ENCODE peak calls at places on chromosomes 5 and 9, in five cellular contexts. One of them, this sample, is unnamed.

GRCh38 chr9:78559449-78559885 is 262.5 kb downstream of the PSAT1 start:
- DNase-seq in ovary: no peak
- DNase-seq in pancreas: no peak
- DNase-seq in stomach: no peak
- DNase-seq in RWPE1: no peak
- DNase-seq in this sample: no peak

GRCh38 chr9:110578896-110579752 is at the start of gene SVEP1:
- DNase-seq in pancreas: peak
- DNase-seq in ovary: peak
- DNase-seq in stomach: no peak
- DNase-seq in RWPE1: peak
- DNase-seq in this sample: peak

GRCh38 chr5:144156767-144157171 is 13.7 kb downstream of the YIPF5 start:
- DNase-seq in pancreas: no peak
- DNase-seq in RWPE1: no peak
- DNase-seq in ovary: no peak
- DNase-seq in stomach: no peak
- DNase-seq in this sample: no peak

GRCh38 chr9:108083160-108083559 is 593.6 kb upstream of the KLF4 start:
- DNase-seq in RWPE1: no peak
- DNase-seq in pancreas: no peak
- DNase-seq in ovary: no peak
- DNase-seq in stomach: no peak
- DNase-seq in this sample: no peak

GRCh38 chr5:133321833-133322420 is 270.1 kb downstream of the HSPA4 start:
- DNase-seq in ovary: no peak
- DNase-seq in pancreas: no peak
- DNase-seq in RWPE1: no peak
- DNase-seq in stomach: no peak
- DNase-seq in this sample: no peak

GRCh38 chr5:129063483-129064136 is 30.9 kb upstream of the ISOC1 start:
- DNase-seq in stomach: no peak
- DNase-seq in RWPE1: no peak
- DNase-seq in ovary: no peak
- DNase-seq in pancreas: no peak
- DNase-seq in this sample: peak

GRCh38 chr9:114409103-114409780 is 21.5 kb upstream of the AKNA start:
- DNase-seq in pancreas: no peak
- DNase-seq in RWPE1: no peak
- DNase-seq in ovary: no peak
- DNase-seq in stomach: no peak
- DNase-seq in this sample: no peak

GRCh38 chr9:31820426-31820825 is 564.0 kb upstream of the ACO1 start:
- DNase-seq in pancreas: no peak
- DNase-seq in stomach: no peak
- DNase-seq in RWPE1: no peak
- DNase-seq in ovary: no peak
- DNase-seq in this sample: no peak

GRCh38 chr5:78753093-78753531 is 104.5 kb upstream of the LHFPL2 start:
- DNase-seq in ovary: no peak
- DNase-seq in stomach: no peak
- DNase-seq in pancreas: no peak
- DNase-seq in RWPE1: no peak
- DNase-seq in this sample: no peak

GRCh38 chr9:38276751-38277439 is 115.6 kb upstream of the ALDH1B1 start:
- DNase-seq in stomach: no peak
- DNase-seq in pancreas: no peak
- DNase-seq in RWPE1: no peak
- DNase-seq in ovary: no peak
- DNase-seq in this sample: no peak

GRCh38 chr9:115691097-115691496 is 462.5 kb upstream of the PAPPA start:
- DNase-seq in ovary: no peak
- DNase-seq in stomach: no peak
- DNase-seq in RWPE1: peak
- DNase-seq in pancreas: no peak
- DNase-seq in this sample: peak

GRCh38 chr5:179279347-179280094 is 65.7 kb downstream of the ADAMTS2 start:
- DNase-seq in ovary: no peak
- DNase-seq in stomach: no peak
- DNase-seq in RWPE1: no peak
- DNase-seq in pancreas: no peak
- DNase-seq in this sample: no peak

GRCh38 chr5:177410575-177410974 is 1.2 kb upstream of the F12 start:
- DNase-seq in ovary: no peak
- DNase-seq in pancreas: no peak
- DNase-seq in RWPE1: no peak
- DNase-seq in stomach: no peak
- DNase-seq in this sample: no peak

GRCh38 chr5:98201006-98201620 is 572.4 kb upstream of the RGMB start:
- DNase-seq in pancreas: no peak
- DNase-seq in ovary: no peak
- DNase-seq in stomach: no peak
- DNase-seq in RWPE1: no peak
- DNase-seq in this sample: no peak

GRCh38 chr9:130354806-130355205 is 89.2 kb downstream of the HMCN2 start:
- DNase-seq in stomach: no peak
- DNase-seq in pancreas: no peak
- DNase-seq in ovary: no peak
- DNase-seq in RWPE1: no peak
- DNase-seq in this sample: no peak

GRCh38 chr5:1835431-1835830 is 34.2 kb downstream of the NDUFS6 start:
- DNase-seq in RWPE1: no peak
- DNase-seq in pancreas: no peak
- DNase-seq in stomach: no peak
- DNase-seq in ovary: no peak
- DNase-seq in this sample: no peak

DNA sequence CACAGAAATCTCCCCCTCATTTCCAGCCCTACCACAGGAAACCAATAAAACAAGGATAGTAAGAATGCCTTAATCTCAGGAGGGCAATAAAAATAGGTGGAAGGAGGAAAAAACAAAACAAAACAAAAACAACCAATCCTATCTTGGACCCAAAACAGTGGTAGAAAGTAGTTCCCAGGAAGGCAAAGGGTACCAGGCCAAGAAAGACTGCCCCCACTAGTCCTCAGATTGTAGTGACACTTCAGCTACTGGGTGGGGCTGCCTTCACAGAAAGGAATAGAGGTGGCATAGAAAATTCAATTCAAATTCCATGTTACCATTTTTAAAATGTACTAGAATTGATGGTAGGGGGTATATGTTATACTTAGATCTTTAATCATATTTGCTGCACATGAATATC is 59.3 kb downstream of the DPYSL3 start:
- DNase-seq in pancreas: no peak
- DNase-seq in RWPE1: no peak
- DNase-seq in stomach: no peak
- DNase-seq in ovary: no peak
- DNase-seq in this sample: no peak
- TF ChIP-seq CTCF in pancreas: no peak
- TF ChIP-seq CTCF in RWPE1: no peak
- TF ChIP-seq CTCF in stomach: no peak
- TF ChIP-seq CTCF in ovary: no peak
- TF ChIP-seq CTCF in this sample: no peak

GRCh38 chr5:67058998-67059746 is 137.4 kb downstream of the CD180 start:
- DNase-seq in pancreas: no peak
- DNase-seq in RWPE1: no peak
- DNase-seq in stomach: no peak
- DNase-seq in ovary: no peak
- DNase-seq in this sample: no peak
- H3K27ac ChIP-seq in pancreas: no peak
- H3K27ac ChIP-seq in RWPE1: peak
- H3K27ac ChIP-seq in stomach: no peak
- H3K27ac ChIP-seq in ovary: no peak
- H3K27ac ChIP-seq in this sample: peak

DNA sequence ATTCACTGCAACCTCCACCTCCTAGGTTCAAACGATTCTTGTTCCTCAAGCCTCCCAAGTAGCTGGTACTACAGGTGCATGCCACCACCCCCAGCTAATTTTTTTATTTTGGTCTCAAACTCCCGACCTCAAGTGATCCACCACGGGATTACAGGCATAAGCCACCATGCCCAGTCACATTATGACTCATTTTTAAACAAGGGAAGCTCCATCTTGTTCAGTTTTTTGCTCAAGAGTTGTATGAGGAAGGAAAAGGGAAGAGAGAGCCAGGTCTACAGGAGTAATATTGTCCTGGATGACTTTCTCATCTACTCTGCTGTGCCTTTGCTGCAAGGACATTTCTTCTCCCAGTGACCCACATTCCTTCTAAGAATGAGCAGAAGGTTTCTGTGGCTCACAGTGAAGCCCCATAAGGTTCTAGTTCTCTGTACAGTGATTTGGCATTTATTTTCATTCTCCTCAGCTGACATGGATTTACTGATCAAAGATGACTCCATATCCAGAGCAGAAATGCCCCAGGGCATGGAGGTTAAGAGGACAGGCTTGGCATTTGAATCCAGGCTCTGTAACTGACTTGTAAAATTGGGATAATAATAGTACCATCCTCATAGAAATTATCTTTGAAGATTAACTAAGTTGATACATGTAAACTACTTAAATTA is 153.5 kb downstream of the CDH6 start:
- DNase-seq in ovary: no peak
- DNase-seq in pancreas: no peak
- DNase-seq in RWPE1: no peak
- DNase-seq in stomach: no peak
- DNase-seq in this sample: no peak
- TF ChIP-seq CTCF in ovary: no peak
- TF ChIP-seq CTCF in pancreas: no peak
- TF ChIP-seq CTCF in RWPE1: no peak
- TF ChIP-seq CTCF in stomach: no peak
- TF ChIP-seq CTCF in this sample: no peak

GRCh38 chr5:10626473-10627013 is 62.7 kb downstream of the ANKRD33B start:
- DNase-seq in stomach: no peak
- DNase-seq in ovary: no peak
- DNase-seq in pancreas: no peak
- DNase-seq in RWPE1: no peak
- DNase-seq in this sample: no peak
- H3K27ac ChIP-seq in stomach: peak
- H3K27ac ChIP-seq in ovary: no peak
- H3K27ac ChIP-seq in pancreas: no peak
- H3K27ac ChIP-seq in RWPE1: peak
- H3K27ac ChIP-seq in this sample: peak

GRCh38 chr9:127393680-127394079 is 3.3 kb upstream of the SLC2A8 start:
- DNase-seq in stomach: no peak
- DNase-seq in ovary: no peak
- DNase-seq in RWPE1: no peak
- DNase-seq in pancreas: no peak
- DNase-seq in this sample: no peak
- TF ChIP-seq CTCF in stomach: no peak
- TF ChIP-seq CTCF in ovary: no peak
- TF ChIP-seq CTCF in RWPE1: no peak
- TF ChIP-seq CTCF in pancreas: no peak
- TF ChIP-seq CTCF in this sample: peak

GRCh38 chr9:87713990-87714335 is 12.0 kb upstream of the CTSL start:
- DNase-seq in RWPE1: no peak
- DNase-seq in stomach: no peak
- DNase-seq in pancreas: no peak
- DNase-seq in ovary: no peak
- DNase-seq in this sample: no peak

GRCh38 chr9:87712801-87713277 is 13.1 kb upstream of the CTSL start:
- DNase-seq in stomach: no peak
- DNase-seq in pancreas: no peak
- DNase-seq in ovary: no peak
- DNase-seq in RWPE1: no peak
- DNase-seq in this sample: no peak

GRCh38 chr9:87713278-87713989 is 12.5 kb upstream of the CTSL start:
- DNase-seq in ovary: peak
- DNase-seq in RWPE1: peak
- DNase-seq in pancreas: peak
- DNase-seq in stomach: peak
- DNase-seq in this sample: no peak

GRCh38 chr9:87716141-87716540 is 9.8 kb upstream of the CTSL start:
- DNase-seq in RWPE1: no peak
- DNase-seq in ovary: no peak
- DNase-seq in pancreas: no peak
- DNase-seq in stomach: no peak
- DNase-seq in this sample: no peak

DNA sequence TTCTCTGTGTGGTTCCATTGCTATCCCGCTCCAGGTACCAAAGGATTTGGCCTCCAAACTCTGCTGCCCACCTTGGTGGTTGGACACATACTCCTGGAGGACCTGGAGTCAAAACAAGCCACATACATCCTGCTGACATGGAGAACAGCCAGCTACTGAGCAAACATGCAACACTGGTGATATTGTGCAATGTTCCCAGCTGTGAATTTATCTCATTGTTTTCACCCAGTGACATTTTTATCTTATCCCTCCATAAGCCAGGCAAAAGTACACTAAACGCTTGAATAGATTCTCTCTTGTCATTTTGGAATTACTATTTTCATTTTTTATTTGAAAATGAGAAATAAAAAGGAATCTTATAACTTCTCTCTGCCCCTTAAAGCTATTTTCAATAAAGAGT is 11.1 kb upstream of the CTSL start:
- DNase-seq in stomach: peak
- DNase-seq in ovary: no peak
- DNase-seq in pancreas: peak
- DNase-seq in RWPE1: peak
- DNase-seq in this sample: peak
- H3K27ac ChIP-seq in stomach: peak
- H3K27ac ChIP-seq in ovary: no peak
- H3K27ac ChIP-seq in pancreas: peak
- H3K27ac ChIP-seq in RWPE1: peak
- H3K27ac ChIP-seq in this sample: no peak

DNA sequence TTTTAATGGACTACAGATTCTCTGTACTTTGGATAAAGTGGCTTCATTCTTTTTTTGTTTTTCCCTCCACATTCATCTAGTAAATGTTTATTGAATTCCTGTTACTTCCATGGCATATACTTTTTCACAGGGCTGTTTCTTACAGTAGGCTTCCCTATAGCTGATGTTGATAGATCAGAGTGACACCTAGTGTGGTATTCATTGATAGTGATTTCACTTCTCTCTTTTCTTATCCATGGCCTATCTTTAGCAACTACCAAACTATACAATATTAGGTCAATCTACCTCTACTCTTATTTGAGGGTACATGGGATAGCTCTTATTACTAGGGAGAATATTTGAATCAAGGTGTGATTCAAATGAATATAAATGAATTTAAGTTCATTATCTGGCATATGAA is 35.8 kb downstream of the FSD1L start:
- DNase-seq in pancreas: no peak
- DNase-seq in RWPE1: no peak
- DNase-seq in stomach: no peak
- DNase-seq in ovary: no peak
- DNase-seq in this sample: no peak
- TF ChIP-seq CTCF in pancreas: no peak
- TF ChIP-seq CTCF in RWPE1: no peak
- TF ChIP-seq CTCF in stomach: no peak
- TF ChIP-seq CTCF in ovary: no peak
- TF ChIP-seq CTCF in this sample: no peak

This sample was measured in cardiac muscle cell.